ENCODE peak calls at places on chromosomes 16 and 17, in five cellular contexts. E is omental fat pad, U is T-helper 2 cell, G is OCI-M1, M is retina. X is an unnamed sample.

GRCh38 chr17:69651921-69652320 is 237.4 kb downstream of the MAP2K6 start:
- DNase-seq in E (no peak), U (no peak), G (no peak), M (no peak), X (no peak)

GRCh38 chr16:60729052-60729451 is 1307.2 kb downstream of the CDH8 start:
- DNase-seq in E (no peak), U (no peak), G (no peak), M (no peak), X (no peak)

GRCh38 chr16:84656557-84657130 is 8.3 kb downstream of the KLHL36 start:
- DNase-seq in E (no peak), U (no peak), G (no peak), M (no peak), X (no peak)

GRCh38 chr16:87653234-87653633 is 50.9 kb downstream of the JPH3 start:
- DNase-seq in E (no peak), U (no peak), G (peak), M (no peak), X (no peak)

GRCh38 chr16:19119564-19119963 is 5.8 kb downstream of the ITPRIPL2 start:
- DNase-seq in E (no peak), U (no peak), G (peak), M (no peak), X (no peak)

GRCh38 chr17:16068323-16068722 is 68.7 kb downstream of the TTC19 start:
- DNase-seq in E (no peak), U (no peak), G (no peak), M (no peak), X (no peak)

GRCh38 chr17:45431531-45432404 is 902 bp downstream of the ARHGAP27 start:
- DNase-seq in E (no peak), U (peak), G (peak), M (peak), X (peak)

GRCh38 chr16:31323959-31324629 is 30.9 kb upstream of the ITGAX start:
- DNase-seq in E (no peak), U (no peak), G (no peak), M (no peak), X (no peak)

GRCh38 chr17:35218901-35219300 is 24.0 kb upstream of the SLFN5 start:
- DNase-seq in E (no peak), U (no peak), G (no peak), M (no peak), X (no peak)

GRCh38 chr16:13540771-13541170 is 379.2 kb upstream of the ERCC4 start:
- DNase-seq in E (no peak), U (no peak), G (no peak), M (no peak), X (no peak)

GRCh38 chr17:63537991-63538692 is 12.1 kb upstream of the DCAF7 start:
- DNase-seq in E (no peak), U (no peak), G (no peak), M (peak), X (no peak)

GRCh38 chr17:76549539-76549938 is 9.7 kb downstream of the PRCD start:
- DNase-seq in E (no peak), U (no peak), G (no peak), M (no peak), X (no peak)

GRCh38 chr17:78231991-78232759 is 744 bp downstream of the TMEM235 start:
- DNase-seq in E (no peak), U (no peak), G (no peak), M (no peak), X (peak)

GRCh38 chr17:72724375-72724774 is 368.1 kb downstream of the SLC39A11 start:
- DNase-seq in E (no peak), U (no peak), G (no peak), M (no peak), X (no peak)

GRCh38 chr17:64074704-64075484 is 54.5 kb upstream of the ICAM2 start:
- DNase-seq in E (no peak), U (no peak), G (peak), M (no peak), X (no peak)

GRCh38 chr17:59257101-59257500 is 36.8 kb downstream of the GDPD1 start:
- DNase-seq in E (no peak), U (no peak), G (no peak), M (no peak), X (no peak)

GRCh38 chr17:43778337-43779144 is at the start of gene DUSP3:
- DNase-seq in E (peak), U (peak), G (peak), M (peak), X (peak)

GRCh38 chr16:57893559-57894389 is 77.2 kb downstream of the CNGB1 start:
- DNase-seq in E (no peak), U (no peak), G (peak), M (no peak), X (no peak)